ENCODE peak calls at places on chromosomes 7 and 10, in ten cellular contexts. One of them, this sample, is unnamed. For H3K36me3 and H3K4me1, the result is how much of the 10 kb centered on the place peaks cover.

GRCh38 chr10:114258274-114258840 is 19.3 kb downstream of the VWA2 start:
- DNase-seq in lung: no peak
- DNase-seq in H1: no peak
- DNase-seq in Panc1: no peak
- DNase-seq in lower lobe of right lung: no peak
- DNase-seq in naive thymus-derived CD4-positive, alpha-beta T cell: peak
- DNase-seq in hepatocyte: peak
- DNase-seq in mesenchymal stem cell: peak
- DNase-seq in esophagus squamous epithelium: no peak
- DNase-seq in ovary: no peak
- DNase-seq in this sample: no peak

GRCh38 chr7:67019562-67020390 is 23.1 kb downstream of the TYW1 start:
- DNase-seq in naive thymus-derived CD4-positive, alpha-beta T cell: no peak
- DNase-seq in mesenchymal stem cell: no peak
- DNase-seq in lung: no peak
- DNase-seq in H1: no peak
- DNase-seq in Panc1: peak
- DNase-seq in esophagus squamous epithelium: no peak
- DNase-seq in hepatocyte: no peak
- DNase-seq in lower lobe of right lung: no peak
- DNase-seq in ovary: no peak
- DNase-seq in this sample: no peak

GRCh38 chr10:14459670-14460069 is 128.9 kb upstream of the FRMD4A start:
- DNase-seq in Panc1: no peak
- DNase-seq in H1: no peak
- DNase-seq in ovary: no peak
- DNase-seq in hepatocyte: no peak
- DNase-seq in mesenchymal stem cell: no peak
- DNase-seq in naive thymus-derived CD4-positive, alpha-beta T cell: no peak
- DNase-seq in lung: no peak
- DNase-seq in lower lobe of right lung: no peak
- DNase-seq in esophagus squamous epithelium: no peak
- DNase-seq in this sample: peak

GRCh38 chr7:14210075-14210474 is 220.6 kb upstream of the ETV1 start:
- DNase-seq in Panc1: no peak
- DNase-seq in lower lobe of right lung: no peak
- DNase-seq in hepatocyte: no peak
- DNase-seq in esophagus squamous epithelium: no peak
- DNase-seq in lung: no peak
- DNase-seq in ovary: no peak
- DNase-seq in H1: no peak
- DNase-seq in mesenchymal stem cell: no peak
- DNase-seq in naive thymus-derived CD4-positive, alpha-beta T cell: no peak
- DNase-seq in this sample: no peak

GRCh38 chr7:69780377-69780776 is 182.1 kb downstream of the AUTS2 start:
- DNase-seq in Panc1: no peak
- DNase-seq in H1: peak
- DNase-seq in lower lobe of right lung: no peak
- DNase-seq in naive thymus-derived CD4-positive, alpha-beta T cell: no peak
- DNase-seq in ovary: no peak
- DNase-seq in esophagus squamous epithelium: no peak
- DNase-seq in lung: no peak
- DNase-seq in mesenchymal stem cell: no peak
- DNase-seq in hepatocyte: no peak
- DNase-seq in this sample: peak

GRCh38 chr10:82815680-82816079 is 940.7 kb downstream of the NRG3 start:
- DNase-seq in H1: no peak
- DNase-seq in ovary: no peak
- DNase-seq in lung: no peak
- DNase-seq in lower lobe of right lung: no peak
- DNase-seq in naive thymus-derived CD4-positive, alpha-beta T cell: no peak
- DNase-seq in hepatocyte: no peak
- DNase-seq in mesenchymal stem cell: no peak
- DNase-seq in Panc1: no peak
- DNase-seq in esophagus squamous epithelium: no peak
- DNase-seq in this sample: no peak

GRCh38 chr7:11833431-11833830 is 1.4 kb upstream of the THSD7A start:
- DNase-seq in hepatocyte: no peak
- DNase-seq in lung: no peak
- DNase-seq in naive thymus-derived CD4-positive, alpha-beta T cell: no peak
- DNase-seq in mesenchymal stem cell: no peak
- DNase-seq in H1: no peak
- DNase-seq in lower lobe of right lung: no peak
- DNase-seq in Panc1: no peak
- DNase-seq in ovary: no peak
- DNase-seq in esophagus squamous epithelium: no peak
- DNase-seq in this sample: no peak

GRCh38 chr7:91135703-91136102 is 128.5 kb upstream of the FZD1 start:
- DNase-seq in lung: no peak
- DNase-seq in hepatocyte: no peak
- DNase-seq in H1: peak
- DNase-seq in naive thymus-derived CD4-positive, alpha-beta T cell: no peak
- DNase-seq in Panc1: no peak
- DNase-seq in mesenchymal stem cell: no peak
- DNase-seq in ovary: no peak
- DNase-seq in esophagus squamous epithelium: no peak
- DNase-seq in lower lobe of right lung: no peak
- DNase-seq in this sample: no peak

GRCh38 chr10:32253300-32253699 is 93.7 kb downstream of the EPC1 start:
- DNase-seq in naive thymus-derived CD4-positive, alpha-beta T cell: no peak
- DNase-seq in ovary: no peak
- DNase-seq in Panc1: no peak
- DNase-seq in mesenchymal stem cell: no peak
- DNase-seq in esophagus squamous epithelium: no peak
- DNase-seq in lower lobe of right lung: no peak
- DNase-seq in H1: no peak
- DNase-seq in lung: no peak
- DNase-seq in hepatocyte: peak
- DNase-seq in this sample: peak

GRCh38 chr7:11155883-11156282 is 182.2 kb downstream of the PHF14 start:
- DNase-seq in hepatocyte: no peak
- DNase-seq in esophagus squamous epithelium: no peak
- DNase-seq in lower lobe of right lung: no peak
- DNase-seq in mesenchymal stem cell: no peak
- DNase-seq in lung: no peak
- DNase-seq in naive thymus-derived CD4-positive, alpha-beta T cell: no peak
- DNase-seq in Panc1: no peak
- DNase-seq in H1: no peak
- DNase-seq in ovary: no peak
- DNase-seq in this sample: no peak

GRCh38 chr10:24952701-24953349 is 419 bp upstream of the PRTFDC1 start:
- DNase-seq in H1: no peak
- DNase-seq in hepatocyte: peak
- DNase-seq in lower lobe of right lung: peak
- DNase-seq in Panc1: no peak
- DNase-seq in naive thymus-derived CD4-positive, alpha-beta T cell: peak
- DNase-seq in ovary: peak
- DNase-seq in esophagus squamous epithelium: no peak
- DNase-seq in mesenchymal stem cell: peak
- DNase-seq in lung: no peak
- DNase-seq in this sample: peak

GRCh38 chr10:31458974-31459373 is 140.0 kb downstream of the ZEB1 start:
- DNase-seq in esophagus squamous epithelium: no peak
- DNase-seq in lower lobe of right lung: no peak
- DNase-seq in naive thymus-derived CD4-positive, alpha-beta T cell: no peak
- DNase-seq in lung: no peak
- DNase-seq in Panc1: no peak
- DNase-seq in hepatocyte: no peak
- DNase-seq in H1: no peak
- DNase-seq in mesenchymal stem cell: no peak
- DNase-seq in ovary: no peak
- DNase-seq in this sample: no peak

GRCh38 chr10:15863733-15864132 is 3.4 kb upstream of the MINDY3 start:
- DNase-seq in mesenchymal stem cell: no peak
- DNase-seq in ovary: no peak
- DNase-seq in lung: no peak
- DNase-seq in esophagus squamous epithelium: no peak
- DNase-seq in naive thymus-derived CD4-positive, alpha-beta T cell: no peak
- DNase-seq in H1: no peak
- DNase-seq in hepatocyte: no peak
- DNase-seq in Panc1: no peak
- DNase-seq in lower lobe of right lung: no peak
- DNase-seq in this sample: no peak

GRCh38 chr7:131329176-131329570 is 1.5 kb downstream of the MKLN1 start:
- DNase-seq in Panc1: no peak
- DNase-seq in hepatocyte: no peak
- DNase-seq in esophagus squamous epithelium: no peak
- DNase-seq in lower lobe of right lung: no peak
- DNase-seq in lung: no peak
- DNase-seq in naive thymus-derived CD4-positive, alpha-beta T cell: no peak
- DNase-seq in H1: no peak
- DNase-seq in mesenchymal stem cell: peak
- DNase-seq in ovary: no peak
- DNase-seq in this sample: peak

GRCh38 chr7:4026941-4027340 is 655.2 kb upstream of the FOXK1 start:
- DNase-seq in H1: no peak
- DNase-seq in hepatocyte: no peak
- DNase-seq in ovary: no peak
- DNase-seq in lower lobe of right lung: no peak
- DNase-seq in mesenchymal stem cell: no peak
- DNase-seq in lung: no peak
- DNase-seq in esophagus squamous epithelium: no peak
- DNase-seq in Panc1: no peak
- DNase-seq in naive thymus-derived CD4-positive, alpha-beta T cell: no peak
- DNase-seq in this sample: no peak

GRCh38 chr10:114697061-114697598 is 39.1 kb upstream of the ABLIM1 start:
- DNase-seq in H1: no peak
- DNase-seq in ovary: no peak
- DNase-seq in esophagus squamous epithelium: no peak
- DNase-seq in Panc1: no peak
- DNase-seq in hepatocyte: no peak
- DNase-seq in naive thymus-derived CD4-positive, alpha-beta T cell: no peak
- DNase-seq in lower lobe of right lung: peak
- DNase-seq in lung: peak
- DNase-seq in mesenchymal stem cell: peak
- DNase-seq in this sample: peak

GRCh38 chr10:34705563-34705962 is 109.5 kb downstream of the PARD3 start:
- DNase-seq in naive thymus-derived CD4-positive, alpha-beta T cell: no peak
- DNase-seq in mesenchymal stem cell: no peak
- DNase-seq in lower lobe of right lung: no peak
- DNase-seq in ovary: no peak
- DNase-seq in hepatocyte: no peak
- DNase-seq in lung: no peak
- DNase-seq in H1: no peak
- DNase-seq in esophagus squamous epithelium: no peak
- DNase-seq in Panc1: no peak
- DNase-seq in this sample: no peak

DNA sequence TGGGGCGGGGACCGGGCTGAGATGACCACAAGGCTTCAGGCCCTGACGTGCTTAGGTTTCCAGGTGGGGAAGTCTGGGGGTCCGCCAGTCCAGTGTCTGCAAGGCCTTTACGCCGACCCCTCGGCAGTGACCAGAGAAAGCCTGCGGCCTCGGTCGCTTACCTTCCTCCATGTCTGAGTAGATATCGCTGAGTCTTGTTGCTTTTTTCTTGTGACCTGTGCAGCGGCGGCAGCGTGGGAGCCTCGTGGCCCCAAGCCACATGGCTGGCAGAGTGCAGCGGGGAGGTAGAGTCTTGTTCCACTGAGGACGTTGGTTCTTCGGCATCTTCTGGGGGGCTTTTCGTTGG is 329 bp downstream of the NOLC1 start:
- DNase-seq in ovary: no peak
- DNase-seq in mesenchymal stem cell: no peak
- DNase-seq in H1: no peak
- DNase-seq in Panc1: no peak
- DNase-seq in hepatocyte: peak
- DNase-seq in lower lobe of right lung: no peak
- DNase-seq in esophagus squamous epithelium: no peak
- DNase-seq in lung: no peak
- DNase-seq in naive thymus-derived CD4-positive, alpha-beta T cell: no peak
- DNase-seq in this sample: peak
- H3K36me3 ChIP-seq in ovary: under half
- H3K36me3 ChIP-seq in mesenchymal stem cell: half or more
- H3K36me3 ChIP-seq in H1: under half
- H3K36me3 ChIP-seq in Panc1: under half
- H3K36me3 ChIP-seq in hepatocyte: under half
- H3K36me3 ChIP-seq in lower lobe of right lung: half or more
- H3K36me3 ChIP-seq in esophagus squamous epithelium: under half
- H3K36me3 ChIP-seq in lung: under half
- H3K36me3 ChIP-seq in naive thymus-derived CD4-positive, alpha-beta T cell: under half
- H3K36me3 ChIP-seq in this sample: half or more

GRCh38 chr7:1175967-1176851 is 16.2 kb upstream of the ZFAND2A start:
- DNase-seq in mesenchymal stem cell: peak
- DNase-seq in lower lobe of right lung: peak
- DNase-seq in esophagus squamous epithelium: peak
- DNase-seq in hepatocyte: peak
- DNase-seq in naive thymus-derived CD4-positive, alpha-beta T cell: peak
- DNase-seq in Panc1: peak
- DNase-seq in ovary: peak
- DNase-seq in H1: no peak
- DNase-seq in lung: peak
- DNase-seq in this sample: peak
- H3K4me3 ChIP-seq in mesenchymal stem cell: peak
- H3K4me3 ChIP-seq in lower lobe of right lung: peak
- H3K4me3 ChIP-seq in esophagus squamous epithelium: no peak
- H3K4me3 ChIP-seq in hepatocyte: no peak
- H3K4me3 ChIP-seq in naive thymus-derived CD4-positive, alpha-beta T cell: peak
- H3K4me3 ChIP-seq in Panc1: peak
- H3K4me3 ChIP-seq in ovary: no peak
- H3K4me3 ChIP-seq in H1: peak
- H3K4me3 ChIP-seq in lung: no peak
- H3K4me3 ChIP-seq in this sample: peak

GRCh38 chr10:3150961-3151360 is 21.6 kb downstream of the PITRM1 start:
- DNase-seq in ovary: no peak
- DNase-seq in mesenchymal stem cell: no peak
- DNase-seq in naive thymus-derived CD4-positive, alpha-beta T cell: no peak
- DNase-seq in lung: no peak
- DNase-seq in Panc1: no peak
- DNase-seq in H1: no peak
- DNase-seq in esophagus squamous epithelium: no peak
- DNase-seq in hepatocyte: no peak
- DNase-seq in lower lobe of right lung: no peak
- DNase-seq in this sample: no peak
- H3K4me1 ChIP-seq in ovary: under half
- H3K4me1 ChIP-seq in mesenchymal stem cell: under half
- H3K4me1 ChIP-seq in naive thymus-derived CD4-positive, alpha-beta T cell: under half
- H3K4me1 ChIP-seq in lung: under half
- H3K4me1 ChIP-seq in Panc1: under half
- H3K4me1 ChIP-seq in H1: under half
- H3K4me1 ChIP-seq in esophagus squamous epithelium: under half
- H3K4me1 ChIP-seq in hepatocyte: under half
- H3K4me1 ChIP-seq in lower lobe of right lung: under half
- H3K4me1 ChIP-seq in this sample: under half

DNA sequence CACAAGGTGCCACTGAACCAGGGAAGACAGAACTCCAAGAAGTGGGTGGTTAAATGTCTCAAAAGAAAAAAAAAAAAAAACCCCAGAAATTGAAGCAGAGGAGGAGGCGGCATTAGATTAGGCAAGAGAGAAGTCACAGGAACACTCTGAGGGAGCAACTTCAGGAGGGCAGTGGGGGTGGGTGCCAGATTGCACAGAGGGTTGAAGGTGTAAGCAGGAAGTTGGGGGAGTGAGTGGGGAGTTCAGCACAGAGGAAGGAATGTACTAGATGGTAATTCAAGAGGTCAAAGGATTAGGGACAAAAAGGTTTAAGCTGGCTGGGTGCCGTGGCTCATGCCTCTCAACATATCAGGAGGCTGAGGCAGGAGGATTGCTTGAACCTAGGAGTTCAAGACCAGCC is 110.0 kb upstream of the PDLIM1 start:
- DNase-seq in mesenchymal stem cell: no peak
- DNase-seq in naive thymus-derived CD4-positive, alpha-beta T cell: no peak
- DNase-seq in hepatocyte: no peak
- DNase-seq in Panc1: no peak
- DNase-seq in lower lobe of right lung: peak
- DNase-seq in lung: peak
- DNase-seq in H1: no peak
- DNase-seq in esophagus squamous epithelium: no peak
- DNase-seq in ovary: no peak
- DNase-seq in this sample: no peak
- H3K36me3 ChIP-seq in mesenchymal stem cell: under half
- H3K36me3 ChIP-seq in naive thymus-derived CD4-positive, alpha-beta T cell: under half
- H3K36me3 ChIP-seq in hepatocyte: under half
- H3K36me3 ChIP-seq in Panc1: under half
- H3K36me3 ChIP-seq in lower lobe of right lung: under half
- H3K36me3 ChIP-seq in lung: under half
- H3K36me3 ChIP-seq in H1: under half
- H3K36me3 ChIP-seq in esophagus squamous epithelium: under half
- H3K36me3 ChIP-seq in ovary: under half
- H3K36me3 ChIP-seq in this sample: half or more